ENCODE peak calls at places on chromosomes 11 and 22, in ten cellular contexts. G, N, Y, W, M, R, B, I, S and L are unnamed samples.

GRCh38 chr11:126282361-126282741 is 542 bp upstream of the TIRAP start:
- DNase-seq in M (peak), W (no peak), Y (peak), G (peak), B (no peak), R (peak), I (peak), N (peak), S (peak), L (peak)

GRCh38 chr11:13354335-13354734 is 76.7 kb downstream of the BMAL1 start:
- DNase-seq in M (no peak), I (no peak), R (no peak), Y (no peak), W (peak), N (peak), B (peak), G (no peak), S (no peak), L (no peak)

GRCh38 chr11:70005107-70005818 is 72.9 kb upstream of the ANO1 start:
- DNase-seq in G (no peak), W (no peak), I (no peak), M (no peak), S (no peak), R (no peak), B (peak), N (peak), Y (no peak), L (peak)

GRCh38 chr11:62124186-62125113 is 639 bp downstream of the INCENP start:
- DNase-seq in W (no peak), M (no peak), Y (no peak), G (peak), N (peak), B (peak), S (peak), R (no peak), I (peak), L (no peak)

GRCh38 chr22:47593911-47594311 is 831.5 kb downstream of the TBC1D22A start:
- DNase-seq in G (peak), R (no peak), N (no peak), B (no peak), W (no peak), S (no peak), M (no peak), Y (no peak), I (no peak), L (no peak)

GRCh38 chr11:126495806-126496205 is 140.3 kb downstream of the ST3GAL4 start:
- DNase-seq in R (no peak), B (no peak), M (no peak), G (no peak), N (no peak), I (no peak), Y (no peak), W (no peak), S (no peak), L (no peak)

GRCh38 chr22:23773247-23774113 is 831 bp downstream of the MMP11 start:
- DNase-seq in M (no peak), R (no peak), B (no peak), N (no peak), Y (no peak), W (peak), I (peak), S (no peak), G (no peak), L (no peak)

GRCh38 chr11:134120143-134120850 is 51.4 kb downstream of the JAM3 start:
- DNase-seq in I (peak), Y (no peak), M (no peak), S (peak), W (no peak), N (peak), R (peak), G (no peak), B (no peak), L (peak)

GRCh38 chr11:107196732-107197131 is 178.5 kb upstream of the GUCY1A2 start:
- DNase-seq in N (no peak), G (no peak), R (no peak), M (no peak), S (no peak), I (no peak), B (no peak), Y (no peak), W (no peak), L (no peak)

GRCh38 chr11:112421854-112422253 is 161.2 kb upstream of the PLET1 start:
- DNase-seq in G (no peak), B (no peak), S (no peak), W (no peak), I (no peak), Y (no peak), N (no peak), M (no peak), R (no peak), L (no peak)